ENCODE peak calls at places on chromosomes 13 and 19, in nine cellular contexts. U is kidney; F is adipocyte; M is A673; H is CD8-positive, alpha-beta T cell; Q is ovary; T is psoas muscle; P is NT2/D1; R is astrocyte. K is an unnamed sample.
A peak's percentile ranks its signal among the peaks of the same experiment; 100 is the strongest.

GRCh38 chr19:29887498-29887897 is 54.5 kb upstream of the URI1 start:
- DNase-seq in U (no peak), F (peak; percentile 22), M (no peak), H (no peak), Q (no peak), T (no peak), P (no peak), R (no peak), K (no peak)

GRCh38 chr13:84649853-84650252 is 767.6 kb upstream of the SLITRK1 start:
- DNase-seq in U (no peak), F (peak; percentile 27), M (peak; percentile 33), H (no peak), Q (no peak), T (no peak), P (no peak), R (no peak), K (no peak)

GRCh38 chr13:110398564-110399507 is 91.8 kb downstream of the COL4A2 start:
- DNase-seq in U (no peak), F (peak; percentile 77), M (no peak), H (no peak), Q (no peak), T (no peak), P (no peak), R (peak; percentile 93), K (no peak)

GRCh38 chr13:59088716-59089115 is 1075.0 kb downstream of the DIAPH3 start:
- DNase-seq in U (no peak), F (peak; percentile 9), M (no peak), H (no peak), Q (no peak), T (no peak), P (no peak), R (peak; percentile 88), K (no peak)

GRCh38 chr19:14167013-14167593 is 30.7 kb upstream of the ASF1B start:
- DNase-seq in U (no peak), F (no peak), M (no peak), H (no peak), Q (no peak), T (no peak), P (no peak), R (no peak), K (no peak)

GRCh38 chr13:97191615-97192014 is 30.5 kb upstream of the MBNL2 start:
- DNase-seq in U (no peak), F (no peak), M (no peak), H (no peak), Q (no peak), T (no peak), P (no peak), R (no peak), K (no peak)

GRCh38 chr13:49938274-49938673 is 2.1 kb upstream of the SPRYD7 start:
- DNase-seq in U (no peak), F (no peak), M (no peak), H (no peak), Q (no peak), T (no peak), P (no peak), R (no peak), K (peak; percentile 72)

GRCh38 chr19:37654525-37654832 is 786 bp downstream of the ZFP30 start:
- DNase-seq in U (no peak), F (peak; percentile 61), M (peak; percentile 61), H (no peak), Q (no peak), T (no peak), P (peak; percentile 16), R (peak; percentile 37), K (no peak)

GRCh38 chr13:102597029-102598015 is 536 bp downstream of the TPP2 start:
- DNase-seq in U (peak; percentile 83), F (peak; percentile 59), M (peak; percentile 33), H (peak; percentile 58), Q (peak; percentile 60), T (peak; percentile 40), P (no peak), R (peak; percentile 45), K (peak; percentile 35)

GRCh38 chr13:51801631-51802099 is 2.3 kb downstream of the DHRS12 start:
- DNase-seq in U (peak; percentile 88), F (no peak), M (peak; percentile 51), H (no peak), Q (peak; percentile 66), T (peak; percentile 72), P (peak; percentile 57), R (no peak), K (peak; percentile 77)

GRCh38 chr13:40236566-40237168 is 429.8 kb downstream of the FOXO1 start:
- DNase-seq in U (no peak), F (no peak), M (no peak), H (no peak), Q (no peak), T (peak; percentile 62), P (no peak), R (no peak), K (no peak)

GRCh38 chr13:32902898-32903297 is 113.3 kb upstream of the KL start:
- DNase-seq in U (peak; percentile 80), F (no peak), M (no peak), H (no peak), Q (peak; percentile 61), T (peak; percentile 81), P (peak; percentile 27), R (peak; percentile 74), K (no peak)

GRCh38 chr13:114116734-114117133 is 15.7 kb downstream of the RASA3 start:
- DNase-seq in U (peak; percentile 45), F (no peak), M (no peak), H (no peak), Q (no peak), T (no peak), P (no peak), R (no peak), K (no peak)

GRCh38 chr13:114118086-114118762 is 14.2 kb downstream of the RASA3 start:
- DNase-seq in U (peak; percentile 59), F (peak; percentile 44), M (no peak), H (no peak), Q (no peak), T (peak; percentile 7), P (no peak), R (peak; percentile 75), K (no peak)

GRCh38 chr13:114119196-114119595 is 13.2 kb downstream of the RASA3 start:
- DNase-seq in U (peak; percentile 83), F (peak; percentile 92), M (peak; percentile 89), H (no peak), Q (no peak), T (peak; percentile 54), P (peak; percentile 95), R (peak; percentile 93), K (no peak)

GRCh38 chr13:114120486-114121430 is 11.7 kb downstream of the RASA3 start:
- DNase-seq in U (no peak), F (no peak), M (no peak), H (no peak), Q (no peak), T (no peak), P (no peak), R (no peak), K (no peak)

DNA sequence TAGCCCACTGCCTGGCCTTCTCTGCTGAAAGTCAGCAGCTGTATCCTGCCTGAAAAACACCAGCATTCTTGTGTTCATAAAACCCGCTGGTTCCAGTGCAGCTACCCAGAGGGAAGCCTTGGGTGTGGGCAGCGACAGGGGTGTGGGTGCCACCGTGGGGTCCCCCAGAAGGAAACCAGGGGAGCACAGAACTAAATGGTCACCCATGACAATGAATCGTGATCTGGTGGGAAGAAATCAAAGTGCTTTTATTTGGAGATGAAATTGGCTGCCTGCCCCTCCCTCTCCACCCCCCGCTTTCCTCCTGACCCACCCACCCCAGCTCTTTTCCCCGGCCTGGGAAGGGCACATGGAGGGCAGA is 13.7 kb downstream of the RASA3 start:
- DNase-seq in U (peak; percentile 59), F (no peak), M (peak; percentile 43), H (no peak), Q (no peak), T (peak; percentile 17), P (no peak), R (no peak), K (no peak)
- H3K4me3 ChIP-seq in U (no peak overlapping the region), F (peak overlapping the region; percentile 61), M (peak overlapping the region; percentile 13), H (no peak overlapping the region), Q (no peak overlapping the region), T (no peak overlapping the region), P (no peak overlapping the region), R (peak overlapping the region; percentile 35), K (no peak overlapping the region)

GRCh38 chr19:12769689-12770088 is 5.7 kb downstream of the HOOK2 start:
- DNase-seq in U (no peak), F (no peak), M (no peak), H (peak; percentile 56), Q (no peak), T (no peak), P (no peak), R (no peak), K (no peak)
- H3K4me1 ChIP-seq in U (peaks cover 4% of the 10 kb centered on the region), F (peaks cover 29% of the 10 kb centered on the region), M (no peaks in the 10 kb centered on the region), H (peaks cover 2% of the 10 kb centered on the region), Q (no peaks in the 10 kb centered on the region), T (peaks cover 29% of the 10 kb centered on the region), P (peaks cover 9% of the 10 kb centered on the region), R (no peaks in the 10 kb centered on the region), K (no peaks in the 10 kb centered on the region)

GRCh38 chr19:17162580-17162979 is 52.6 kb upstream of the USE1 start:
- DNase-seq in U (no peak), F (no peak), M (no peak), H (no peak), Q (no peak), T (no peak), P (no peak), R (no peak), K (no peak)

GRCh38 chr19:17159466-17160393 is 55.4 kb upstream of the USE1 start:
- DNase-seq in U (no peak), F (peak; percentile 5), M (no peak), H (no peak), Q (no peak), T (no peak), P (peak; percentile 93), R (peak; percentile 2), K (no peak)

GRCh38 chr19:17158584-17158983 is 56.6 kb upstream of the USE1 start:
- DNase-seq in U (no peak), F (no peak), M (no peak), H (no peak), Q (no peak), T (no peak), P (no peak), R (no peak), K (no peak)

GRCh38 chr19:17163652-17164051 is 51.5 kb upstream of the USE1 start:
- DNase-seq in U (no peak), F (no peak), M (no peak), H (no peak), Q (no peak), T (no peak), P (no peak), R (no peak), K (no peak)

DNA sequence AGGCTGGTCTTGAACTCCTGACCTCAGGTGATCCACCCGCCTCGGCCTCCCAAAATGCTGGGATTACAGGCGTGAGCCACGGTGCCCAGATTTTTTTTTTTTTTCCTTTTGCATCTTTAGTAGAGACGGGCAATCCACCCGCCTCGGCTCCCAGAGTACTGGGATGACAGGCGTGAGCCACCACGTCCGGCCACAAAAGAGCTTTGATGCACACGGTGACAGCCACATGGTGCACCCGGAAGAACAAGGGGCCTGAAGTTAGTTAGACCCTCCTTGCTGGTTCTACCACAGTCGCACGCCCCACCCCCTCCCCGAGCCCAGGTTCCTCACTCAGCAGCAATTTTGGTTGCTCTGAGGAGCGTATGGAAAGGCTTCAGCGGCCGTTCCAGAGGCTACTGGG is 54.2 kb upstream of the USE1 start:
- DNase-seq in U (no peak), F (no peak), M (no peak), H (peak; percentile 51), Q (no peak), T (no peak), P (no peak), R (no peak), K (no peak)
- H3K36me3 ChIP-seq in U (peaks cover 14% of the 10 kb centered on the region), F (peaks cover 76% of the 10 kb centered on the region), M (peaks cover 31% of the 10 kb centered on the region), H (peaks cover 52% of the 10 kb centered on the region), Q (no peaks in the 10 kb centered on the region), T (no peaks in the 10 kb centered on the region), P (peaks cover 79% of the 10 kb centered on the region), R (peaks cover 65% of the 10 kb centered on the region), K (peaks cover 38% of the 10 kb centered on the region)

GRCh38 chr19:36417752-36418286 is 625 bp downstream of the ZFP82 start:
- DNase-seq in U (peak; percentile 67), F (no peak), M (no peak), H (no peak), Q (no peak), T (no peak), P (no peak), R (no peak), K (no peak)
- H3K4me3 ChIP-seq in U (peak overlapping the region; percentile 80), F (peak overlapping the region; percentile 85), M (peak overlapping the region; percentile 58), H (peak overlapping the region; percentile 95), Q (peak overlapping the region; percentile 68), T (peak overlapping the region; percentile 95), P (peak overlapping the region; percentile 90), R (peak overlapping the region; percentile 64), K (no peak overlapping the region)